ENCODE peak calls at places on chromosomes 6 and 20, in eight cellular contexts. P, B, T, H, D, Q, O and V are unnamed samples.

GRCh38 chr6:107179004-107179403 is 63.7 kb upstream of the BEND3 start:
- DNase-seq in D (no peak), T (no peak), Q (no peak), O (peak; percentile 17), B (no peak), P (peak; percentile 9), H (no peak), V (no peak)

GRCh38 chr6:168956884-168957730 is 296.5 kb downstream of the THBS2 start:
- DNase-seq in Q (peak; percentile 37), T (peak; percentile 68), D (peak; percentile 65), O (peak; percentile 72), P (peak; percentile 78), H (peak; percentile 63), B (peak; percentile 50), V (peak; percentile 62)

GRCh38 chr6:44926556-44926955 is 401.6 kb upstream of the RUNX2 start:
- DNase-seq in Q (no peak), D (peak; percentile 9), O (no peak), T (no peak), P (no peak), H (no peak), B (no peak), V (no peak)

GRCh38 chr6:6565069-6565468 is 23.5 kb upstream of the LY86 start:
- DNase-seq in O (no peak), D (no peak), B (no peak), H (no peak), T (no peak), Q (no peak), P (no peak), V (no peak)

GRCh38 chr6:5765141-5765760 is 241.5 kb downstream of the NRN1 start:
- DNase-seq in B (no peak), Q (no peak), O (no peak), H (no peak), T (no peak), P (no peak), D (no peak), V (no peak)

GRCh38 chr6:88871498-88871897 is 91.9 kb downstream of the RNGTT start:
- DNase-seq in T (no peak), D (no peak), H (no peak), B (no peak), Q (no peak), P (no peak), O (no peak), V (no peak)

GRCh38 chr6:157531169-157531985 is 150.4 kb downstream of the ZDHHC14 start:
- DNase-seq in B (no peak), D (no peak), P (peak; percentile 36), Q (peak; percentile 78), T (no peak), H (peak; percentile 98), O (peak; percentile 55), V (no peak)

GRCh38 chr6:26020983-26021349 is 58.4 kb downstream of the TRIM38 start:
- DNase-seq in Q (no peak), D (peak; percentile 58), T (peak; percentile 51), O (peak; percentile 42), H (peak; percentile 70), P (peak; percentile 64), B (peak; percentile 46), V (peak; percentile 71)

GRCh38 chr6:34115396-34116314 is 30.2 kb downstream of the GRM4 start:
- DNase-seq in D (no peak), H (no peak), O (peak; percentile 69), P (peak; percentile 92), B (no peak), T (peak; percentile 88), Q (no peak), V (peak; percentile 78)

GRCh38 chr20:17966432-17967312 is 1.9 kb downstream of the SNX5 start:
- DNase-seq in T (no peak), D (no peak), B (no peak), H (no peak), O (no peak), Q (no peak), P (no peak), V (no peak)

GRCh38 chr6:73580247-73581149 is 59.7 kb upstream of the EEF1A1 start:
- DNase-seq in H (peak; percentile 93), T (peak; percentile 62), Q (peak; percentile 49), O (peak; percentile 93), B (peak; percentile 78), P (peak; percentile 94), D (peak; percentile 98), V (peak; percentile 79)

GRCh38 chr20:31721408-31722332 is 998 bp downstream of the BCL2L1 start:
- DNase-seq in D (no peak), Q (no peak), O (peak; percentile 17), T (no peak), H (peak; percentile 66), P (no peak), B (peak; percentile 41), V (no peak)

GRCh38 chr6:138250513-138251247 is 32.4 kb upstream of the PBOV1 start:
- DNase-seq in B (peak; percentile 21), Q (no peak), O (no peak), H (no peak), D (peak; percentile 95), P (no peak), T (no peak), V (no peak)

GRCh38 chr20:24783631-24784492 is 165.2 kb upstream of the CST7 start:
- DNase-seq in O (peak; percentile 49), B (no peak), T (no peak), D (no peak), H (no peak), P (peak; percentile 17), Q (no peak), V (no peak)

GRCh38 chr6:154683756-154684523 is 49.3 kb upstream of the SCAF8 start:
- DNase-seq in H (no peak), O (no peak), D (peak; percentile 34), P (no peak), T (no peak), B (no peak), Q (no peak), V (no peak)

GRCh38 chr20:58175425-58175824 is 53.0 kb downstream of the ANKRD60 start:
- DNase-seq in O (no peak), Q (no peak), P (no peak), B (no peak), T (no peak), H (no peak), D (no peak), V (no peak)
- TF ChIP-seq CTCF in O (no peak), Q (no peak), P (no peak), B (no peak), T (no peak), H (no peak), D (no peak), V (no peak)

GRCh38 chr6:100099189-100100074 is 105.4 kb upstream of the MCHR2 start:
- DNase-seq in P (peak; percentile 35), T (no peak), D (no peak), Q (no peak), O (no peak), B (no peak), H (no peak), V (no peak)
- TF ChIP-seq CTCF in P (peak; percentile 76), T (peak; percentile 65), D (peak; percentile 51), Q (peak; percentile 55), O (no peak), B (peak; percentile 16), H (peak; percentile 43), V (peak; percentile 58)

GRCh38 chr20:64102647-64103354 is 4.6 kb downstream of the NPBWR2 start:
- DNase-seq in H (peak; percentile 71), T (peak; percentile 63), Q (no peak), P (peak; percentile 84), O (peak; percentile 71), D (no peak), B (peak; percentile 16), V (no peak)

GRCh38 chr20:64105846-64106434 is 1.4 kb downstream of the NPBWR2 start:
- DNase-seq in Q (no peak), D (no peak), O (peak; percentile 8), H (peak; percentile 33), B (peak; percentile 14), P (no peak), T (no peak), V (peak; percentile 35)

GRCh38 chr20:64101731-64102621 is 5.4 kb downstream of the NPBWR2 start:
- DNase-seq in O (peak; percentile 79), D (no peak), Q (no peak), H (peak; percentile 69), B (no peak), P (peak; percentile 86), T (peak; percentile 85), V (peak; percentile 76)

GRCh38 chr20:64104667-64105451 is 2.5 kb downstream of the NPBWR2 start:
- DNase-seq in H (peak; percentile 44), Q (no peak), P (no peak), T (peak; percentile 1), B (peak; percentile 12), O (no peak), D (no peak), V (peak; percentile 36)

DNA sequence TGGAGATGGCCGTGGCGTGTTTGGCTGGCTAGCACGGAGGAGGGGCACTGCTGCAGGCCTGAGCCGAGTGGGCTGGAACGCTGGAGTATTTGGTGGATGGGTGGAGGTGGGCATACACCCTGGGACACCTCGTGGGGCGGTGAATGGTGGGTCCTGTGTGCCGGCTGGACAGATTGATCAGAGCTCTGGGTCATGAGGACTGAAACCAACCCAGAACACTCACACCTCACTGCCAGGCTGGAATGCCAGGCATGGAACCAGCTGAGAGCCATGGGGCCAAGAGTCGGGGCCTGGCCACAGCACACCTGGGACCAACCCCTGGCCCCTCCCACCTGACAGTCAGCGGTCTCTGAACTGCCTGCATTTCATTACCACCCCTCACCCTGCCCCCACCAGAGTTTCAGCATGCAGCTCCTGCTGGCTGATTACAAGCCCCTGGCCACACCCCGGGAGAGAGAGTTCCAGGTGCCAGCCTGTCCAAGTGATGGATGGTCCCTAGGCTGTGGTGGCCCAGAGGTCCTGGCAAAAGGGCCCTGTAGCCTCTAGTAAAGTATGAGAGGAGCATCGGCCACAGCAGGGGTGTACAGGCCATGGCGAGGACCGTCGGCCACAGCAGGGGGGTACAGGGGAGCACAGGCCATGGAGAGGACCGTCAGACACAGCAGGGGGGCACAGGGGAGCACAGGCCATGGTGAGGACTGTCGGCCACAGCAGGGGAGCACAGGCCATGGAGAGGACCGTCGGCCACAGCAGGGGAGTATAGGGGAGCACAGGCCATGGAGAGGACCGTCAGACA is 3.3 kb downstream of the NPBWR2 start:
- DNase-seq in Q (no peak), B (peak; percentile 14), T (peak; percentile 20), H (peak; percentile 47), P (no peak), D (no peak), O (peak; percentile 35), V (peak; percentile 18)
- TF ChIP-seq CTCF in Q (no peak), B (no peak), T (no peak), H (no peak), P (no peak), D (no peak), O (no peak), V (no peak)

GRCh38 chr6:36133148-36133547 is 2.8 kb downstream of the MAPK13 start:
- DNase-seq in Q (no peak), H (no peak), D (no peak), T (no peak), P (no peak), O (no peak), B (no peak), V (no peak)

GRCh38 chr6:36130672-36131516 is 581 bp downstream of the MAPK13 start:
- DNase-seq in B (no peak), D (no peak), T (peak; percentile 44), Q (no peak), O (peak; percentile 43), P (peak; percentile 45), H (peak; percentile 77), V (peak; percentile 47)

GRCh38 chr6:36132221-36132895 is 2.0 kb downstream of the MAPK13 start:
- DNase-seq in P (no peak), Q (no peak), O (no peak), B (no peak), H (no peak), D (no peak), T (no peak), V (no peak)

GRCh38 chr6:36129889-36130671 is at the start of gene MAPK13:
- DNase-seq in O (peak; percentile 49), Q (no peak), P (peak; percentile 48), D (no peak), T (peak; percentile 40), B (no peak), H (peak; percentile 60), V (no peak)

GRCh38 chr6:36131517-36132220 is 1.4 kb downstream of the MAPK13 start:
- DNase-seq in H (no peak), Q (no peak), D (peak; percentile 44), T (no peak), O (no peak), B (no peak), P (no peak), V (no peak)
- TF ChIP-seq CTCF in H (no peak), Q (no peak), D (no peak), T (no peak), O (no peak), B (no peak), P (no peak), V (no peak)